ENCODE peak calls at places on chromosomes 2 and 18, in six cellular contexts. T, Y, S, N, G and W are unnamed samples.

GRCh38 chr2:220224711-220225519 is 597.5 kb downstream of the SLC4A3 start:
- DNase-seq in Y (no peak), T (no peak), N (no peak), S (peak), G (no peak), W (no peak)

GRCh38 chr2:128475427-128476211 is 157.0 kb upstream of the HS6ST1 start:
- DNase-seq in S (no peak), T (no peak), N (no peak), Y (no peak), G (no peak), W (no peak)

GRCh38 chr18:39751161-39751560 is 2185.6 kb upstream of the CELF4 start:
- DNase-seq in S (no peak), G (no peak), T (no peak), N (no peak), Y (no peak), W (no peak)

GRCh38 chr2:146587291-146587713 is 1257.5 kb upstream of the ACVR2A start:
- DNase-seq in Y (peak), G (no peak), S (no peak), N (no peak), T (no peak), W (no peak)

GRCh38 chr2:129334696-129335095 is 644.8 kb upstream of the RAB6C start:
- DNase-seq in Y (no peak), T (no peak), N (no peak), S (no peak), G (no peak), W (no peak)

GRCh38 chr2:6824962-6825361 is 40.7 kb downstream of the CMPK2 start:
- DNase-seq in Y (no peak), N (no peak), G (no peak), T (no peak), S (no peak), W (no peak)

GRCh38 chr2:66851449-66851872 is 416.5 kb downstream of the MEIS1 start:
- DNase-seq in T (no peak), G (no peak), Y (no peak), S (peak), N (no peak), W (no peak)

GRCh38 chr2:10432315-10433181 is 15.6 kb downstream of the ODC1 start:
- DNase-seq in Y (peak), N (no peak), G (peak), S (no peak), T (no peak), W (peak)

GRCh38 chr2:129378186-129378585 is 601.3 kb upstream of the RAB6C start:
- DNase-seq in T (no peak), S (no peak), G (no peak), Y (no peak), N (no peak), W (no peak)